ENCODE peak calls at places on chromosomes 13 and 19, in ten cellular contexts. P, W, N, F, J, X, L, V, U and T are unnamed samples.

GRCh38 chr19:58212336-58213074 is 16.2 kb upstream of the ZNF544 start:
- DNase-seq in W (no peak), N (no peak), P (no peak), J (no peak), X (no peak), V (no peak), F (no peak), U (no peak), L (no peak), T (no peak)

GRCh38 chr13:24512208-24513068 is at the start of gene PARP4:
- DNase-seq in U (peak), X (peak), J (peak), F (peak), P (peak), W (peak), N (peak), L (peak), V (peak), T (peak)

GRCh38 chr19:51366999-51367564 is 894 bp upstream of the ETFB start:
- DNase-seq in P (no peak), V (peak), J (peak), L (no peak), X (peak), U (no peak), W (no peak), F (no peak), N (no peak), T (no peak)

GRCh38 chr19:10505583-10506229 is 2.5 kb upstream of the KEAP1 start:
- DNase-seq in U (no peak), P (peak), W (no peak), L (peak), J (peak), F (peak), X (peak), V (peak), N (peak), T (no peak)

GRCh38 chr19:4016903-4017638 is 9.5 kb downstream of the PIAS4 start:
- DNase-seq in L (no peak), P (no peak), F (no peak), V (no peak), N (no peak), U (no peak), J (no peak), X (no peak), W (no peak), T (no peak)

GRCh38 chr19:56601375-56601774 is 6.3 kb downstream of the ZNF71 start:
- DNase-seq in L (no peak), J (no peak), N (no peak), W (no peak), F (no peak), V (no peak), X (no peak), P (no peak), U (no peak), T (no peak)

GRCh38 chr13:27079421-27079958 is 92.1 kb downstream of the USP12 start:
- DNase-seq in N (no peak), J (no peak), X (peak), L (no peak), P (peak), V (no peak), F (no peak), W (no peak), U (no peak), T (no peak)

GRCh38 chr19:7262470-7262869 is 31.7 kb downstream of the INSR start:
- DNase-seq in X (no peak), V (no peak), F (no peak), L (no peak), J (no peak), P (no peak), N (no peak), U (no peak), W (no peak), T (no peak)

GRCh38 chr19:40933025-40933424 is 51.0 kb upstream of the CYP2A7 start:
- DNase-seq in X (peak), V (no peak), P (peak), N (no peak), L (no peak), J (no peak), W (no peak), U (peak), F (no peak), T (no peak)

GRCh38 chr13:91017031-91017668 is 330.3 kb upstream of the MIR17HG start:
- DNase-seq in X (peak), L (no peak), F (peak), W (peak), N (peak), J (peak), U (peak), V (no peak), P (peak), T (peak)

GRCh38 chr19:1237754-1238372 is at the start of gene CBARP:
- DNase-seq in J (no peak), U (no peak), N (no peak), L (no peak), F (peak), P (no peak), W (no peak), V (no peak), X (peak), T (no peak)

GRCh38 chr13:113399755-113400149 is 35.8 kb upstream of the GRTP1 start:
- DNase-seq in P (peak), W (no peak), N (no peak), L (no peak), U (no peak), X (peak), V (no peak), F (no peak), J (no peak), T (no peak)

GRCh38 chr19:41999071-41999877 is 5.2 kb upstream of the ATP1A3 start:
- DNase-seq in L (no peak), P (peak), W (no peak), U (no peak), F (no peak), V (no peak), J (peak), X (peak), N (no peak), T (no peak)